ENCODE peak calls at places on chromosomes 6 and 20, in four cellular contexts. One of them, this sample, is unnamed.

GRCh38 chr6:7727951-7728854 is 2.3 kb downstream of the BMP6 start:
- DNase-seq in neuronal stem cell: peak
- DNase-seq in posterior cingulate gyrus: peak
- DNase-seq in EL: peak
- DNase-seq in this sample: no peak

GRCh38 chr20:45355209-45355608 is 7.0 kb upstream of the SDC4 start:
- DNase-seq in neuronal stem cell: no peak
- DNase-seq in posterior cingulate gyrus: no peak
- DNase-seq in EL: peak
- DNase-seq in this sample: no peak

GRCh38 chr6:111157412-111157811 is 70.1 kb downstream of the SLC16A10 start:
- DNase-seq in neuronal stem cell: no peak
- DNase-seq in posterior cingulate gyrus: no peak
- DNase-seq in EL: no peak
- DNase-seq in this sample: no peak

GRCh38 chr6:131979515-131980337 is 28.6 kb upstream of the CCN2 start:
- DNase-seq in neuronal stem cell: no peak
- DNase-seq in posterior cingulate gyrus: no peak
- DNase-seq in EL: peak
- DNase-seq in this sample: no peak

GRCh38 chr6:127515794-127516675 is 3.1 kb downstream of the MTCL3 start:
- DNase-seq in neuronal stem cell: peak
- DNase-seq in posterior cingulate gyrus: peak
- DNase-seq in EL: peak
- DNase-seq in this sample: peak

GRCh38 chr6:145428656-145429173 is 306.6 kb downstream of the EPM2A start:
- DNase-seq in neuronal stem cell: peak
- DNase-seq in posterior cingulate gyrus: no peak
- DNase-seq in EL: no peak
- DNase-seq in this sample: no peak

GRCh38 chr6:36180126-36180525 is 16.4 kb upstream of the BRPF3 start:
- DNase-seq in neuronal stem cell: no peak
- DNase-seq in posterior cingulate gyrus: no peak
- DNase-seq in EL: no peak
- DNase-seq in this sample: no peak

GRCh38 chr20:64268180-64268579 is 12.6 kb downstream of the PCMTD2 start:
- DNase-seq in neuronal stem cell: no peak
- DNase-seq in posterior cingulate gyrus: no peak
- DNase-seq in EL: no peak
- DNase-seq in this sample: no peak

GRCh38 chr6:170372380-170373325 is 66.1 kb downstream of the FAM120B start:
- DNase-seq in neuronal stem cell: no peak
- DNase-seq in posterior cingulate gyrus: no peak
- DNase-seq in EL: no peak
- DNase-seq in this sample: no peak

GRCh38 chr20:1341561-1342265 is 12.8 kb upstream of the SDCBP2 start:
- DNase-seq in neuronal stem cell: no peak
- DNase-seq in posterior cingulate gyrus: no peak
- DNase-seq in EL: peak
- DNase-seq in this sample: no peak

GRCh38 chr6:100257661-100258395 is 206.9 kb downstream of the SIM1 start:
- DNase-seq in neuronal stem cell: peak
- DNase-seq in posterior cingulate gyrus: no peak
- DNase-seq in EL: peak
- DNase-seq in this sample: no peak

GRCh38 chr6:105250523-105250922 is 70.7 kb upstream of the POPDC3 start:
- DNase-seq in neuronal stem cell: no peak
- DNase-seq in posterior cingulate gyrus: no peak
- DNase-seq in EL: peak
- DNase-seq in this sample: no peak

This sample was measured in 8988T.